ENCODE peak calls at places on chromosomes 6 and 20, in seven cellular contexts. A is fibroblast of lung, R is Calu3, K is nucleus accumbens, W is amniotic stem cell, N is D341Med, U is pulmonary artery endothelial cell. Q is an unnamed sample.

GRCh38 chr6:27428502-27428901 is 39.9 kb downstream of the ZNF391 start:
- DNase-seq in U (no peak), R (no peak), W (no peak), A (no peak), N (no peak), K (no peak), Q (no peak)

GRCh38 chr6:113168057-113168456 is 689.1 kb upstream of the MARCKS start:
- DNase-seq in R (no peak), N (no peak), K (no peak), W (no peak), U (no peak), A (no peak), Q (no peak)

GRCh38 chr20:24786646-24787045 is 162.4 kb upstream of the CST7 start:
- DNase-seq in R (no peak), A (no peak), N (no peak), K (no peak), U (no peak), W (no peak), Q (no peak)

GRCh38 chr20:381581-382290 is 1.2 kb downstream of the TRIB3 start:
- DNase-seq in R (peak), A (peak), U (no peak), N (peak), W (peak), K (no peak), Q (no peak)

GRCh38 chr20:47269309-47270165 is 87.0 kb downstream of the ZMYND8 start:
- DNase-seq in W (no peak), K (no peak), A (no peak), R (no peak), N (no peak), U (no peak), Q (no peak)

GRCh38 chr6:15842718-15843117 is 179.9 kb upstream of the DTNBP1 start:
- DNase-seq in A (peak), K (no peak), R (no peak), N (no peak), W (no peak), U (no peak), Q (no peak)

GRCh38 chr6:26311385-26312095 is 53.5 kb upstream of the BTN3A2 start:
- DNase-seq in W (no peak), R (peak), U (no peak), N (no peak), A (peak), K (no peak), Q (no peak)

GRCh38 chr6:70811788-70812187 is 144.1 kb downstream of the SMAP1 start:
- DNase-seq in U (no peak), W (no peak), A (peak), R (no peak), K (no peak), N (no peak), Q (no peak)

GRCh38 chr6:35486005-35486925 is 10.6 kb downstream of the TEAD3 start:
- DNase-seq in N (no peak), A (no peak), U (no peak), K (no peak), R (peak), W (no peak), Q (no peak)

GRCh38 chr6:41072836-41073202 is at the start of gene NFYA:
- DNase-seq in R (peak), K (no peak), N (peak), U (peak), W (peak), A (peak), Q (no peak)

GRCh38 chr6:50145125-50145524 is 95.4 kb upstream of the DEFB112 start:
- DNase-seq in K (no peak), N (peak), R (peak), U (no peak), W (no peak), A (peak), Q (no peak)